ENCODE peak calls at places on chromosomes 1 and 21, in eight cellular contexts. One of them, this sample, is unnamed.

GRCh38 chr1:82007804-82008203 is 207.1 kb downstream of the ADGRL2 start:
- DNase-seq in lung: no peak
- DNase-seq in EL: no peak
- DNase-seq in Caki2: no peak
- DNase-seq in stimulated activated CD4-positive, alpha-beta T cell treated with anti-CD3 and anti-CD28 coated beads, Interleukin-2, amount 100 ng/mL, for 48 hours: no peak
- DNase-seq in sciatic nerve: no peak
- DNase-seq in T follicular helper cell: no peak
- DNase-seq in brain microvascular endothelial cell: no peak
- DNase-seq in this sample: no peak

GRCh38 chr1:6111571-6111970 is 65.9 kb downstream of the KCNAB2 start:
- DNase-seq in lung: no peak
- DNase-seq in stimulated activated CD4-positive, alpha-beta T cell treated with anti-CD3 and anti-CD28 coated beads, Interleukin-2, amount 100 ng/mL, for 48 hours: no peak
- DNase-seq in T follicular helper cell: no peak
- DNase-seq in brain microvascular endothelial cell: no peak
- DNase-seq in Caki2: no peak
- DNase-seq in sciatic nerve: no peak
- DNase-seq in EL: no peak
- DNase-seq in this sample: peak; percentile 22

GRCh38 chr1:53176452-53177344 is 19.9 kb upstream of the CPT2 start:
- DNase-seq in T follicular helper cell: no peak
- DNase-seq in stimulated activated CD4-positive, alpha-beta T cell treated with anti-CD3 and anti-CD28 coated beads, Interleukin-2, amount 100 ng/mL, for 48 hours: no peak
- DNase-seq in Caki2: no peak
- DNase-seq in lung: peak; percentile 46
- DNase-seq in brain microvascular endothelial cell: no peak
- DNase-seq in sciatic nerve: no peak
- DNase-seq in EL: no peak
- DNase-seq in this sample: peak; percentile 51

GRCh38 chr21:25953659-25954058 is 216.9 kb downstream of the APP start:
- DNase-seq in lung: no peak
- DNase-seq in brain microvascular endothelial cell: no peak
- DNase-seq in Caki2: peak; percentile 58
- DNase-seq in EL: no peak
- DNase-seq in T follicular helper cell: no peak
- DNase-seq in sciatic nerve: no peak
- DNase-seq in stimulated activated CD4-positive, alpha-beta T cell treated with anti-CD3 and anti-CD28 coated beads, Interleukin-2, amount 100 ng/mL, for 48 hours: no peak
- DNase-seq in this sample: no peak

GRCh38 chr1:226407497-226408284 is at the start of gene PARP1:
- DNase-seq in brain microvascular endothelial cell: peak; percentile 70
- DNase-seq in sciatic nerve: peak; percentile 89
- DNase-seq in EL: peak; percentile 91
- DNase-seq in T follicular helper cell: peak; percentile 81
- DNase-seq in Caki2: peak; percentile 92
- DNase-seq in stimulated activated CD4-positive, alpha-beta T cell treated with anti-CD3 and anti-CD28 coated beads, Interleukin-2, amount 100 ng/mL, for 48 hours: peak; percentile 81
- DNase-seq in lung: peak; percentile 90
- DNase-seq in this sample: peak; percentile 94

GRCh38 chr1:229768232-229768631 is 142.2 kb downstream of the URB2 start:
- DNase-seq in brain microvascular endothelial cell: no peak
- DNase-seq in T follicular helper cell: no peak
- DNase-seq in Caki2: no peak
- DNase-seq in EL: no peak
- DNase-seq in lung: no peak
- DNase-seq in sciatic nerve: no peak
- DNase-seq in stimulated activated CD4-positive, alpha-beta T cell treated with anti-CD3 and anti-CD28 coated beads, Interleukin-2, amount 100 ng/mL, for 48 hours: no peak
- DNase-seq in this sample: no peak

GRCh38 chr1:109370712-109371270 is 26.9 kb downstream of the SORT1 start:
- DNase-seq in brain microvascular endothelial cell: peak; percentile 90
- DNase-seq in lung: no peak
- DNase-seq in sciatic nerve: no peak
- DNase-seq in T follicular helper cell: no peak
- DNase-seq in EL: peak; percentile 94
- DNase-seq in stimulated activated CD4-positive, alpha-beta T cell treated with anti-CD3 and anti-CD28 coated beads, Interleukin-2, amount 100 ng/mL, for 48 hours: no peak
- DNase-seq in Caki2: no peak
- DNase-seq in this sample: no peak

GRCh38 chr1:68293122-68293521 is 60.8 kb upstream of the WLS start:
- DNase-seq in stimulated activated CD4-positive, alpha-beta T cell treated with anti-CD3 and anti-CD28 coated beads, Interleukin-2, amount 100 ng/mL, for 48 hours: no peak
- DNase-seq in sciatic nerve: no peak
- DNase-seq in T follicular helper cell: no peak
- DNase-seq in Caki2: no peak
- DNase-seq in lung: no peak
- DNase-seq in brain microvascular endothelial cell: no peak
- DNase-seq in EL: no peak
- DNase-seq in this sample: no peak

GRCh38 chr1:234533975-234534876 is 55.2 kb upstream of the TARBP1 start:
- DNase-seq in stimulated activated CD4-positive, alpha-beta T cell treated with anti-CD3 and anti-CD28 coated beads, Interleukin-2, amount 100 ng/mL, for 48 hours: no peak
- DNase-seq in Caki2: no peak
- DNase-seq in sciatic nerve: peak; percentile 97
- DNase-seq in EL: peak; percentile 86
- DNase-seq in lung: peak; percentile 91
- DNase-seq in brain microvascular endothelial cell: peak; percentile 96
- DNase-seq in T follicular helper cell: no peak
- DNase-seq in this sample: peak; percentile 85

GRCh38 chr1:31624354-31625179 is 7.1 kb downstream of the HCRTR1 start:
- DNase-seq in Caki2: no peak
- DNase-seq in brain microvascular endothelial cell: no peak
- DNase-seq in EL: no peak
- DNase-seq in T follicular helper cell: no peak
- DNase-seq in lung: no peak
- DNase-seq in sciatic nerve: no peak
- DNase-seq in stimulated activated CD4-positive, alpha-beta T cell treated with anti-CD3 and anti-CD28 coated beads, Interleukin-2, amount 100 ng/mL, for 48 hours: no peak
- DNase-seq in this sample: no peak

GRCh38 chr1:119713039-119713537 is 1.4 kb downstream of the PHGDH start:
- DNase-seq in EL: no peak
- DNase-seq in lung: no peak
- DNase-seq in Caki2: no peak
- DNase-seq in stimulated activated CD4-positive, alpha-beta T cell treated with anti-CD3 and anti-CD28 coated beads, Interleukin-2, amount 100 ng/mL, for 48 hours: no peak
- DNase-seq in sciatic nerve: no peak
- DNase-seq in brain microvascular endothelial cell: peak; percentile 30
- DNase-seq in T follicular helper cell: no peak
- DNase-seq in this sample: no peak

GRCh38 chr1:54989968-54990810 is 8.5 kb upstream of the BSND start:
- DNase-seq in brain microvascular endothelial cell: no peak
- DNase-seq in sciatic nerve: no peak
- DNase-seq in EL: no peak
- DNase-seq in Caki2: no peak
- DNase-seq in lung: no peak
- DNase-seq in T follicular helper cell: no peak
- DNase-seq in stimulated activated CD4-positive, alpha-beta T cell treated with anti-CD3 and anti-CD28 coated beads, Interleukin-2, amount 100 ng/mL, for 48 hours: no peak
- DNase-seq in this sample: peak; percentile 45

GRCh38 chr21:36113647-36114428 is 21.0 kb upstream of the CBR3 start:
- DNase-seq in Caki2: no peak
- DNase-seq in T follicular helper cell: peak; percentile 60
- DNase-seq in sciatic nerve: no peak
- DNase-seq in EL: no peak
- DNase-seq in brain microvascular endothelial cell: no peak
- DNase-seq in lung: peak; percentile 88
- DNase-seq in stimulated activated CD4-positive, alpha-beta T cell treated with anti-CD3 and anti-CD28 coated beads, Interleukin-2, amount 100 ng/mL, for 48 hours: no peak
- DNase-seq in this sample: no peak

GRCh38 chr21:44347911-44348451 is 5.4 kb upstream of the TRPM2 start:
- DNase-seq in Caki2: no peak
- DNase-seq in brain microvascular endothelial cell: no peak
- DNase-seq in sciatic nerve: no peak
- DNase-seq in stimulated activated CD4-positive, alpha-beta T cell treated with anti-CD3 and anti-CD28 coated beads, Interleukin-2, amount 100 ng/mL, for 48 hours: no peak
- DNase-seq in lung: peak; percentile 72
- DNase-seq in EL: no peak
- DNase-seq in T follicular helper cell: no peak
- DNase-seq in this sample: no peak

GRCh38 chr1:111372336-111372965 is 55.1 kb downstream of the OVGP1 start:
- DNase-seq in Caki2: no peak
- DNase-seq in EL: no peak
- DNase-seq in T follicular helper cell: no peak
- DNase-seq in stimulated activated CD4-positive, alpha-beta T cell treated with anti-CD3 and anti-CD28 coated beads, Interleukin-2, amount 100 ng/mL, for 48 hours: no peak
- DNase-seq in sciatic nerve: no peak
- DNase-seq in brain microvascular endothelial cell: no peak
- DNase-seq in lung: no peak
- DNase-seq in this sample: peak; percentile 18

GRCh38 chr1:151935154-151935553 is 25.8 kb upstream of the THEM4 start:
- DNase-seq in Caki2: peak; percentile 32
- DNase-seq in brain microvascular endothelial cell: no peak
- DNase-seq in stimulated activated CD4-positive, alpha-beta T cell treated with anti-CD3 and anti-CD28 coated beads, Interleukin-2, amount 100 ng/mL, for 48 hours: no peak
- DNase-seq in sciatic nerve: no peak
- DNase-seq in lung: no peak
- DNase-seq in EL: peak; percentile 28
- DNase-seq in T follicular helper cell: no peak
- DNase-seq in this sample: no peak

GRCh38 chr1:20988030-20988825 is 188.5 kb downstream of the EIF4G3 start:
- DNase-seq in lung: no peak
- DNase-seq in stimulated activated CD4-positive, alpha-beta T cell treated with anti-CD3 and anti-CD28 coated beads, Interleukin-2, amount 100 ng/mL, for 48 hours: no peak
- DNase-seq in T follicular helper cell: no peak
- DNase-seq in sciatic nerve: no peak
- DNase-seq in brain microvascular endothelial cell: no peak
- DNase-seq in Caki2: no peak
- DNase-seq in EL: no peak
- DNase-seq in this sample: no peak

GRCh38 chr1:6603851-6604558 is 1.3 kb upstream of the KLHL21 start:
- DNase-seq in stimulated activated CD4-positive, alpha-beta T cell treated with anti-CD3 and anti-CD28 coated beads, Interleukin-2, amount 100 ng/mL, for 48 hours: no peak
- DNase-seq in Caki2: no peak
- DNase-seq in EL: peak; percentile 80
- DNase-seq in brain microvascular endothelial cell: peak; percentile 84
- DNase-seq in T follicular helper cell: no peak
- DNase-seq in sciatic nerve: peak; percentile 85
- DNase-seq in lung: peak; percentile 74
- DNase-seq in this sample: peak; percentile 48

GRCh38 chr1:21520899-21521716 is 11.9 kb downstream of the ALPL start:
- DNase-seq in sciatic nerve: no peak
- DNase-seq in Caki2: no peak
- DNase-seq in stimulated activated CD4-positive, alpha-beta T cell treated with anti-CD3 and anti-CD28 coated beads, Interleukin-2, amount 100 ng/mL, for 48 hours: no peak
- DNase-seq in T follicular helper cell: no peak
- DNase-seq in EL: peak; percentile 47
- DNase-seq in lung: no peak
- DNase-seq in brain microvascular endothelial cell: peak; percentile 28
- DNase-seq in this sample: no peak

GRCh38 chr1:205354259-205354904 is 2.3 kb downstream of the KLHDC8A start:
- DNase-seq in lung: peak; percentile 53
- DNase-seq in T follicular helper cell: peak; percentile 52
- DNase-seq in sciatic nerve: peak; percentile 72
- DNase-seq in Caki2: peak; percentile 28
- DNase-seq in stimulated activated CD4-positive, alpha-beta T cell treated with anti-CD3 and anti-CD28 coated beads, Interleukin-2, amount 100 ng/mL, for 48 hours: peak; percentile 65
- DNase-seq in brain microvascular endothelial cell: peak; percentile 79
- DNase-seq in EL: peak; percentile 70
- DNase-seq in this sample: peak; percentile 51

GRCh38 chr21:41745971-41746743 is 20.7 kb downstream of the RIPK4 start:
- DNase-seq in sciatic nerve: no peak
- DNase-seq in EL: no peak
- DNase-seq in lung: no peak
- DNase-seq in T follicular helper cell: no peak
- DNase-seq in brain microvascular endothelial cell: no peak
- DNase-seq in Caki2: no peak
- DNase-seq in stimulated activated CD4-positive, alpha-beta T cell treated with anti-CD3 and anti-CD28 coated beads, Interleukin-2, amount 100 ng/mL, for 48 hours: no peak
- DNase-seq in this sample: no peak

GRCh38 chr1:244941121-244941520 is 76.8 kb upstream of the HNRNPU start:
- DNase-seq in sciatic nerve: no peak
- DNase-seq in brain microvascular endothelial cell: no peak
- DNase-seq in lung: no peak
- DNase-seq in EL: no peak
- DNase-seq in stimulated activated CD4-positive, alpha-beta T cell treated with anti-CD3 and anti-CD28 coated beads, Interleukin-2, amount 100 ng/mL, for 48 hours: no peak
- DNase-seq in Caki2: no peak
- DNase-seq in T follicular helper cell: no peak
- DNase-seq in this sample: no peak

GRCh38 chr1:75392278-75392677 is 218.6 kb downstream of the SLC44A5 start:
- DNase-seq in brain microvascular endothelial cell: no peak
- DNase-seq in Caki2: no peak
- DNase-seq in EL: no peak
- DNase-seq in lung: no peak
- DNase-seq in T follicular helper cell: no peak
- DNase-seq in sciatic nerve: no peak
- DNase-seq in stimulated activated CD4-positive, alpha-beta T cell treated with anti-CD3 and anti-CD28 coated beads, Interleukin-2, amount 100 ng/mL, for 48 hours: no peak
- DNase-seq in this sample: no peak

GRCh38 chr1:18534810-18535205 is 54.1 kb downstream of the KLHDC7A start:
- DNase-seq in brain microvascular endothelial cell: no peak
- DNase-seq in EL: no peak
- DNase-seq in lung: no peak
- DNase-seq in sciatic nerve: no peak
- DNase-seq in T follicular helper cell: no peak
- DNase-seq in Caki2: no peak
- DNase-seq in stimulated activated CD4-positive, alpha-beta T cell treated with anti-CD3 and anti-CD28 coated beads, Interleukin-2, amount 100 ng/mL, for 48 hours: no peak
- DNase-seq in this sample: no peak

GRCh38 chr1:21313146-21313885 is 23.1 kb upstream of the ECE1 start:
- DNase-seq in Caki2: no peak
- DNase-seq in sciatic nerve: no peak
- DNase-seq in EL: peak; percentile 90
- DNase-seq in T follicular helper cell: no peak
- DNase-seq in stimulated activated CD4-positive, alpha-beta T cell treated with anti-CD3 and anti-CD28 coated beads, Interleukin-2, amount 100 ng/mL, for 48 hours: no peak
- DNase-seq in lung: no peak
- DNase-seq in brain microvascular endothelial cell: no peak
- DNase-seq in this sample: no peak

GRCh38 chr1:112509005-112509659 is 367 bp downstream of the WNT2B start:
- DNase-seq in sciatic nerve: no peak
- DNase-seq in brain microvascular endothelial cell: no peak
- DNase-seq in EL: no peak
- DNase-seq in Caki2: no peak
- DNase-seq in lung: no peak
- DNase-seq in T follicular helper cell: no peak
- DNase-seq in stimulated activated CD4-positive, alpha-beta T cell treated with anti-CD3 and anti-CD28 coated beads, Interleukin-2, amount 100 ng/mL, for 48 hours: no peak
- DNase-seq in this sample: peak; percentile 20

GRCh38 chr21:26881504-26882228 is 36.5 kb upstream of the ADAMTS1 start:
- DNase-seq in brain microvascular endothelial cell: no peak
- DNase-seq in Caki2: peak; percentile 8
- DNase-seq in sciatic nerve: no peak
- DNase-seq in lung: no peak
- DNase-seq in T follicular helper cell: no peak
- DNase-seq in EL: peak; percentile 36
- DNase-seq in stimulated activated CD4-positive, alpha-beta T cell treated with anti-CD3 and anti-CD28 coated beads, Interleukin-2, amount 100 ng/mL, for 48 hours: no peak
- DNase-seq in this sample: no peak

GRCh38 chr1:41315482-41315823 is 45.8 kb upstream of the FOXO6 start:
- DNase-seq in T follicular helper cell: no peak
- DNase-seq in EL: no peak
- DNase-seq in sciatic nerve: no peak
- DNase-seq in stimulated activated CD4-positive, alpha-beta T cell treated with anti-CD3 and anti-CD28 coated beads, Interleukin-2, amount 100 ng/mL, for 48 hours: no peak
- DNase-seq in Caki2: no peak
- DNase-seq in brain microvascular endothelial cell: no peak
- DNase-seq in lung: no peak
- DNase-seq in this sample: no peak

GRCh38 chr1:33928256-33928655 is 64.4 kb downstream of the HMGB4 start:
- DNase-seq in Caki2: no peak
- DNase-seq in stimulated activated CD4-positive, alpha-beta T cell treated with anti-CD3 and anti-CD28 coated beads, Interleukin-2, amount 100 ng/mL, for 48 hours: no peak
- DNase-seq in EL: no peak
- DNase-seq in T follicular helper cell: no peak
- DNase-seq in brain microvascular endothelial cell: no peak
- DNase-seq in sciatic nerve: no peak
- DNase-seq in lung: no peak
- DNase-seq in this sample: no peak

GRCh38 chr21:22584308-22584707 is 1586.1 kb downstream of the NCAM2 start:
- DNase-seq in T follicular helper cell: no peak
- DNase-seq in Caki2: no peak
- DNase-seq in EL: no peak
- DNase-seq in lung: no peak
- DNase-seq in stimulated activated CD4-positive, alpha-beta T cell treated with anti-CD3 and anti-CD28 coated beads, Interleukin-2, amount 100 ng/mL, for 48 hours: no peak
- DNase-seq in brain microvascular endothelial cell: no peak
- DNase-seq in sciatic nerve: no peak
- DNase-seq in this sample: no peak

GRCh38 chr1:29056256-29056655 is 67.4 kb downstream of the TMEM200B start:
- DNase-seq in sciatic nerve: no peak
- DNase-seq in lung: no peak
- DNase-seq in EL: no peak
- DNase-seq in Caki2: no peak
- DNase-seq in T follicular helper cell: no peak
- DNase-seq in stimulated activated CD4-positive, alpha-beta T cell treated with anti-CD3 and anti-CD28 coated beads, Interleukin-2, amount 100 ng/mL, for 48 hours: no peak
- DNase-seq in brain microvascular endothelial cell: no peak
- DNase-seq in this sample: no peak

GRCh38 chr1:151720190-151720953 is 950 bp upstream of the RIIAD1 start:
- DNase-seq in stimulated activated CD4-positive, alpha-beta T cell treated with anti-CD3 and anti-CD28 coated beads, Interleukin-2, amount 100 ng/mL, for 48 hours: no peak
- DNase-seq in lung: no peak
- DNase-seq in brain microvascular endothelial cell: peak; percentile 12
- DNase-seq in sciatic nerve: no peak
- DNase-seq in EL: no peak
- DNase-seq in Caki2: no peak
- DNase-seq in T follicular helper cell: no peak
- DNase-seq in this sample: no peak

This sample was measured in pancreas.